ENCODE peak calls at places on chromosome 3, in four cellular contexts. P is frontal cortex, D is foreskin fibroblast, O is prostate gland. A is an unnamed sample.
A peak's percentile ranks its signal among the peaks of the same experiment; 100 is the strongest.

GRCh38 chr3:98705212-98705611 is 57.9 kb upstream of the ST3GAL6 start:
- DNase-seq in O (no peak), P (no peak), D (peak; percentile 18), A (no peak)

GRCh38 chr3:48236531-48236930 is 4.4 kb upstream of the ZNF589 start:
- DNase-seq in O (peak; percentile 51), P (no peak), D (no peak), A (no peak)

GRCh38 chr3:72818092-72818721 is 30.0 kb downstream of the SHQ1 start:
- DNase-seq in P (no peak), D (peak; percentile 58), O (peak; percentile 10), A (peak; percentile 29)

GRCh38 chr3:178206554-178206953 is 329.7 kb upstream of the KCNMB2 start:
- DNase-seq in P (no peak), O (no peak), D (no peak), A (no peak)

GRCh38 chr3:162710332-162711112 is 1213.9 kb downstream of the OTOL1 start:
- DNase-seq in P (no peak), O (no peak), D (no peak), A (no peak)

GRCh38 chr3:21752749-21753347 is 1.8 kb upstream of the ZNF385D start:
- DNase-seq in D (peak; percentile 87), O (peak; percentile 7), P (peak; percentile 22), A (peak; percentile 36)

GRCh38 chr3:141738636-141739363 is 702 bp downstream of the RNF7 start:
- DNase-seq in P (no peak), O (peak; percentile 16), D (peak; percentile 72), A (peak; percentile 61)

GRCh38 chr3:184037816-184038215 is 6.3 kb downstream of the HTR3D start:
- DNase-seq in P (no peak), D (no peak), O (no peak), A (no peak)

GRCh38 chr3:61563614-61564404 is 2.4 kb downstream of the PTPRG start:
- DNase-seq in O (no peak), P (no peak), D (peak; percentile 52), A (peak; percentile 8)

GRCh38 chr3:133487920-133488540 is 85.5 kb upstream of the CDV3 start:
- DNase-seq in P (no peak), D (peak; percentile 67), O (no peak), A (peak; percentile 14)

GRCh38 chr3:13657660-13658435 is 108.9 kb downstream of the FBLN2 start:
- DNase-seq in O (peak; percentile 34), D (peak; percentile 77), P (peak; percentile 89), A (peak; percentile 7)

GRCh38 chr3:159855599-159856495 is 132.8 kb upstream of the IL12A start:
- DNase-seq in P (no peak), O (no peak), D (peak; percentile 74), A (no peak)

GRCh38 chr3:12024959-12025570 is 20.9 kb downstream of the SYN2 start:
- DNase-seq in P (no peak), D (no peak), O (no peak), A (no peak)